ENCODE peak calls at places on chromosomes 6 and 20, in four cellular contexts. One of them, this sample, is unnamed.

GRCh38 chr20:48599106-48599747 is 228.6 kb downstream of the PREX1 start:
- DNase-seq in HCT116: no peak
- DNase-seq in HepG2: no peak
- DNase-seq in K562: no peak
- DNase-seq in this sample: no peak

GRCh38 chr20:58014628-58015315 is 213.7 kb downstream of the ANKRD60 start:
- DNase-seq in HCT116: peak; percentile 80
- DNase-seq in HepG2: no peak
- DNase-seq in K562: no peak
- DNase-seq in this sample: no peak

GRCh38 chr6:52253494-52253893 is 9.2 kb upstream of the IL17F start:
- DNase-seq in HCT116: no peak
- DNase-seq in HepG2: no peak
- DNase-seq in K562: no peak
- DNase-seq in this sample: no peak

GRCh38 chr6:129863664-129864063 is 2.5 kb upstream of the TMEM244 start:
- DNase-seq in HCT116: peak; percentile 77
- DNase-seq in HepG2: no peak
- DNase-seq in K562: no peak
- DNase-seq in this sample: no peak

GRCh38 chr6:17923401-17923863 is 64.0 kb downstream of the KIF13A start:
- DNase-seq in HCT116: no peak
- DNase-seq in HepG2: no peak
- DNase-seq in K562: no peak
- DNase-seq in this sample: no peak

GRCh38 chr6:108435391-108435790 is 125.3 kb upstream of the FOXO3 start:
- DNase-seq in HCT116: no peak
- DNase-seq in HepG2: no peak
- DNase-seq in K562: no peak
- DNase-seq in this sample: no peak

GRCh38 chr6:138396709-138397108 is 7.3 kb upstream of the HEBP2 start:
- DNase-seq in HCT116: no peak
- DNase-seq in HepG2: no peak
- DNase-seq in K562: no peak
- DNase-seq in this sample: no peak

GRCh38 chr20:49501917-49502316 is 19.4 kb upstream of the KCNB1 start:
- DNase-seq in HCT116: peak; percentile 85
- DNase-seq in HepG2: peak; percentile 57
- DNase-seq in K562: peak; percentile 37
- DNase-seq in this sample: no peak

GRCh38 chr6:163802267-163802666 is 387.7 kb downstream of the QKI start:
- DNase-seq in HCT116: no peak
- DNase-seq in HepG2: no peak
- DNase-seq in K562: no peak
- DNase-seq in this sample: no peak

GRCh38 chr6:150361876-150362275 is 6.9 kb upstream of the IYD start:
- DNase-seq in HCT116: no peak
- DNase-seq in HepG2: no peak
- DNase-seq in K562: no peak
- DNase-seq in this sample: no peak

GRCh38 chr20:25274891-25275812 is 27.3 kb downstream of the PYGB start:
- DNase-seq in HCT116: no peak
- DNase-seq in HepG2: no peak
- DNase-seq in K562: no peak
- DNase-seq in this sample: no peak

GRCh38 chr6:82185948-82186347 is 61.6 kb downstream of the IBTK start:
- DNase-seq in HCT116: no peak
- DNase-seq in HepG2: no peak
- DNase-seq in K562: no peak
- DNase-seq in this sample: no peak
- TF ChIP-seq ELF1 in HCT116: no peak
- TF ChIP-seq ELF1 in HepG2: no peak
- TF ChIP-seq ELF1 in K562: no peak
- TF ChIP-seq ELF1 in this sample: no peak

GRCh38 chr6:144298167-144298671 is 13.1 kb downstream of the UTRN start:
- DNase-seq in HCT116: no peak
- DNase-seq in HepG2: no peak
- DNase-seq in K562: no peak
- DNase-seq in this sample: no peak
- H3K27ac ChIP-seq in HCT116: no peak overlapping the region
- H3K27ac ChIP-seq in HepG2: peak overlapping the region; percentile 20
- H3K27ac ChIP-seq in K562: no peak overlapping the region
- H3K27ac ChIP-seq in this sample: no peak overlapping the region

GRCh38 chr6:111985202-111985731 is 68.6 kb upstream of the CCN6 start:
- DNase-seq in HCT116: peak; percentile 95
- DNase-seq in HepG2: no peak
- DNase-seq in K562: no peak
- DNase-seq in this sample: no peak
- TF ChIP-seq ELF1 in HCT116: no peak
- TF ChIP-seq ELF1 in HepG2: no peak
- TF ChIP-seq ELF1 in K562: no peak
- TF ChIP-seq ELF1 in this sample: no peak

GRCh38 chr20:62063981-62064787 is 1.5 kb downstream of the TAF4 start:
- DNase-seq in HCT116: no peak
- DNase-seq in HepG2: peak; percentile 64
- DNase-seq in K562: no peak
- DNase-seq in this sample: peak; percentile 72
- H3K27ac ChIP-seq in HCT116: peak overlapping the region; percentile 37
- H3K27ac ChIP-seq in HepG2: no peak overlapping the region
- H3K27ac ChIP-seq in K562: no peak overlapping the region
- H3K27ac ChIP-seq in this sample: no peak overlapping the region

GRCh38 chr6:1312444-1313363 is 806 bp downstream of the FOXQ1 start:
- DNase-seq in HCT116: no peak
- DNase-seq in HepG2: no peak
- DNase-seq in K562: no peak
- DNase-seq in this sample: peak; percentile 30
- TF ChIP-seq ELF1 in HCT116: no peak
- TF ChIP-seq ELF1 in HepG2: no peak
- TF ChIP-seq ELF1 in K562: no peak
- TF ChIP-seq ELF1 in this sample: no peak

DNA sequence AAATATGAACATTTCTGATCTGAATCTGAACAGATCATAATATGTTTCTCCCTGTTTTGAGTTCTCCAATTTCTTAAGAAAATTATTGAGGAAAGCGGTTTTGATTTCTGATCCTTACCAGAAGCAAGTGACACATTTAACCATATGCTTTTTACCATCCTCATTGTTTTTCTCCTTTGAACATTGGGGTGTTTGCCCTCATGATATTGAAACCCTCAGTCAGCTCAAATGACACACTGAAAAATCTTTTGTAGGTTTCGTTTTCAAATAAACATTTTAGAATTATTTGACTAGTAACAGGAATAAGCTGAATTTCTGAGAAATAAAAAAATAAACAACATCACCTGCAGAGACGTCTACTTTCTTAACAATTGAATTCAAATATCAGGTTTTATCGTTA is 252.1 kb downstream of the DOK5 start:
- DNase-seq in HCT116: no peak
- DNase-seq in HepG2: no peak
- DNase-seq in K562: no peak
- DNase-seq in this sample: no peak
- H3K27ac ChIP-seq in HCT116: no peak overlapping the region
- H3K27ac ChIP-seq in HepG2: no peak overlapping the region
- H3K27ac ChIP-seq in K562: no peak overlapping the region
- H3K27ac ChIP-seq in this sample: no peak overlapping the region

GRCh38 chr6:125481056-125481455 is 179.3 kb upstream of the HDDC2 start:
- DNase-seq in HCT116: no peak
- DNase-seq in HepG2: no peak
- DNase-seq in K562: no peak
- DNase-seq in this sample: no peak
- TF ChIP-seq ELF1 in HCT116: no peak
- TF ChIP-seq ELF1 in HepG2: no peak
- TF ChIP-seq ELF1 in K562: no peak
- TF ChIP-seq ELF1 in this sample: no peak

DNA sequence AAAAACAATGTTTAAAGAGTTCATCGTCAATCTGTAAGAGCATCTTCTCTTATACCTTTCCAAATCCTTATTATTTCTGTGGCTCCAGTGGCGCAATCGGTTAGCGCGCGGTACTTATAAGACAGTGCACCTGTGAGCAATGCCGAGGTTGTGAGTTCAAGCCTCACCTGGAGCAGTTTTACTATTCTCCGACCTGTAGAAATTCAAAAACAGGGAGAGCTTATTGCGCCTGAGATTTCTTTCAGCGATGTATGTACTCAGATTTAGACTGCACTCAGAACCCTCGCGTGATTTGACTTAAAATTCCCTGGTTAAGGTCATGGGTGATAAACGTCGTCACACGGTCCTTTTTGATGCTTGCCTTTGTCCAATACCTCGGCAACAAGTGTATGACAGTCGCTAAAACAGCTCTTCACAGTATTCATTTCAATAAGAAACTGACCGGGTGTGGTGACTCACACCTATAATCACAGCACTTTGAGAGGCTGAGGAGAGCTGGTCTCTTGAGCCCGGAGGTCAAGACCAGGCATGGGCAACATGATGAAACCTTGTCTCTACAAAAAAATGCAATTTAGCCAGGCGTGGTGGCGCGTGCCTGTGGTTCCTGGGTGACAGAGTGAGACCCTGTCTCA is 11.9 kb downstream of the GPX5 start:
- DNase-seq in HCT116: peak; percentile 90
- DNase-seq in HepG2: no peak
- DNase-seq in K562: peak; percentile 43
- DNase-seq in this sample: no peak
- H3K27ac ChIP-seq in HCT116: peak overlapping the region; percentile 19
- H3K27ac ChIP-seq in HepG2: no peak overlapping the region
- H3K27ac ChIP-seq in K562: no peak overlapping the region
- H3K27ac ChIP-seq in this sample: peak overlapping the region; percentile 6

GRCh38 chr6:141398954-141399353 is 733.8 kb upstream of the GJE1 start:
- DNase-seq in HCT116: no peak
- DNase-seq in HepG2: no peak
- DNase-seq in K562: no peak
- DNase-seq in this sample: no peak
- TF ChIP-seq ELF1 in HCT116: no peak
- TF ChIP-seq ELF1 in HepG2: no peak
- TF ChIP-seq ELF1 in K562: no peak
- TF ChIP-seq ELF1 in this sample: no peak

GRCh38 chr6:46612645-46613044 is 40.0 kb downstream of the CYP39A1 start:
- DNase-seq in HCT116: no peak
- DNase-seq in HepG2: no peak
- DNase-seq in K562: no peak
- DNase-seq in this sample: no peak
- H3K27ac ChIP-seq in HCT116: no peak overlapping the region
- H3K27ac ChIP-seq in HepG2: no peak overlapping the region
- H3K27ac ChIP-seq in K562: no peak overlapping the region
- H3K27ac ChIP-seq in this sample: no peak overlapping the region